ENCODE peak calls at places on chromosomes 1 and 21, in six cellular contexts. O, G, H, Z, M and A are unnamed samples. For H3K4me1, the result is how much of the 10 kb centered on the place peaks cover.

GRCh38 chr1:31957701-31958674 is 19.8 kb upstream of the PTP4A2 start:
- DNase-seq in O (no peak), G (no peak), H (no peak), Z (no peak), M (no peak), A (no peak)

GRCh38 chr1:210200090-210200736 is 32.4 kb upstream of the SERTAD4 start:
- DNase-seq in O (no peak), G (no peak), H (no peak), Z (no peak), M (no peak), A (peak)

GRCh38 chr1:201268604-201269151 is 14.6 kb upstream of the PKP1 start:
- DNase-seq in O (no peak), G (no peak), H (peak), Z (peak), M (no peak), A (peak)

GRCh38 chr1:78284354-78284753 is 206.4 kb upstream of the PTGFR start:
- DNase-seq in O (peak), G (no peak), H (peak), Z (no peak), M (no peak), A (no peak)

GRCh38 chr1:233664804-233665574 is 51.1 kb downstream of the KCNK1 start:
- DNase-seq in O (no peak), G (no peak), H (no peak), Z (no peak), M (no peak), A (no peak)

GRCh38 chr21:31490471-31490870 is 146.4 kb upstream of the TIAM1 start:
- DNase-seq in O (no peak), G (no peak), H (no peak), Z (no peak), M (no peak), A (no peak)

GRCh38 chr1:3032371-3032862 is 11.2 kb downstream of the ACTRT2 start:
- DNase-seq in O (no peak), G (no peak), H (no peak), Z (no peak), M (no peak), A (no peak)

GRCh38 chr21:45898028-45898350 is 83.6 kb upstream of the COL6A1 start:
- DNase-seq in O (no peak), G (no peak), H (no peak), Z (no peak), M (no peak), A (no peak)

GRCh38 chr1:14970115-14970798 is 183.3 kb upstream of the TMEM51 start:
- DNase-seq in O (peak), G (no peak), H (peak), Z (peak), M (peak), A (peak)

GRCh38 chr1:27504588-27505419 is 14.8 kb upstream of the WASF2 start:
- DNase-seq in O (peak), G (peak), H (peak), Z (peak), M (peak), A (no peak)

GRCh38 chr1:151501474-151501873 is 9.7 kb upstream of the CGN start:
- DNase-seq in O (peak), G (no peak), H (peak), Z (no peak), M (no peak), A (peak)

GRCh38 chr1:240338837-240339236 is 247.2 kb downstream of the FMN2 start:
- DNase-seq in O (no peak), G (no peak), H (no peak), Z (no peak), M (no peak), A (no peak)

GRCh38 chr1:3922851-3923250 is 22.8 kb upstream of the C1orf174 start:
- DNase-seq in O (no peak), G (peak), H (no peak), Z (no peak), M (no peak), A (no peak)

GRCh38 chr1:68826861-68827260 is 330.0 kb upstream of the DEPDC1 start:
- DNase-seq in O (no peak), G (no peak), H (no peak), Z (no peak), M (no peak), A (no peak)

GRCh38 chr1:242784807-242785206 is 260.3 kb upstream of the PLD5 start:
- DNase-seq in O (no peak), G (no peak), H (no peak), Z (no peak), M (no peak), A (no peak)

GRCh38 chr1:90835172-90835660 is 118.1 kb upstream of the BARHL2 start:
- DNase-seq in O (no peak), G (no peak), H (peak), Z (no peak), M (no peak), A (no peak)

GRCh38 chr21:31886896-31887595 is 14.2 kb downstream of the HUNK start:
- DNase-seq in O (no peak), G (no peak), H (peak), Z (no peak), M (no peak), A (no peak)

GRCh38 chr1:103056423-103056822 is 51.9 kb downstream of the COL11A1 start:
- DNase-seq in O (no peak), G (no peak), H (no peak), Z (no peak), M (no peak), A (no peak)

GRCh38 chr21:36949171-36950141 is 17.0 kb downstream of the HLCS start:
- DNase-seq in O (no peak), G (no peak), H (no peak), Z (no peak), M (no peak), A (no peak)

GRCh38 chr1:64616039-64616438 is 128.8 kb upstream of the RAVER2 start:
- DNase-seq in O (no peak), G (no peak), H (no peak), Z (no peak), M (no peak), A (no peak)

GRCh38 chr1:24557711-24558121 is 1.8 kb downstream of the NCMAP start:
- DNase-seq in O (peak), G (no peak), H (no peak), Z (no peak), M (no peak), A (no peak)

GRCh38 chr1:24555591-24556413 is at the start of gene NCMAP:
- DNase-seq in O (peak), G (peak), H (peak), Z (no peak), M (peak), A (peak)

GRCh38 chr1:24554714-24555113 is 1.2 kb upstream of the NCMAP start:
- DNase-seq in O (no peak), G (no peak), H (no peak), Z (no peak), M (no peak), A (no peak)

GRCh38 chr1:24557220-24557619 is 1.3 kb downstream of the NCMAP start:
- DNase-seq in O (no peak), G (no peak), H (no peak), Z (no peak), M (no peak), A (no peak)

DNA sequence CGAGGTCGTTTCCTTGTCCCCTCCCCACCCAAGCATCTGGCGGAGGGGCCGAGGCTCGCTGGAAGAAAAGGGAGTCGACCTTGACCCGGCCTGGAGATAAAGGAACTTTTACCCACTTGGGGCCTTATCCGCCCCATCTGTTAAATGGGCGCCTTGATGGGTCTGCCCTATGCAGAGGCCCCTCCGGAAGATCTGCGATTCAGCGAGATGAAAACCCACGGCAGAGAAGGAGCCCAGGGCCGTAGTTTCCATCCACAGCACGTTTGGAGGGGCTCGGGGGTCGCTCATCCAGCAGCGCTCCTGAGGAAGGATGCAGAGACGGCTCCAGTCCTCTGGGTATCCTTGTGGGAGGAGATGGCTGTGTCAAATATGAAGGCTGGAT is 518 bp downstream of the NCMAP start:
- DNase-seq in O (no peak), G (no peak), H (no peak), Z (no peak), M (no peak), A (no peak)
- H3K4me3 ChIP-seq in O (peak), G (peak), H (no peak), Z (no peak), M (peak), A (peak)

DNA sequence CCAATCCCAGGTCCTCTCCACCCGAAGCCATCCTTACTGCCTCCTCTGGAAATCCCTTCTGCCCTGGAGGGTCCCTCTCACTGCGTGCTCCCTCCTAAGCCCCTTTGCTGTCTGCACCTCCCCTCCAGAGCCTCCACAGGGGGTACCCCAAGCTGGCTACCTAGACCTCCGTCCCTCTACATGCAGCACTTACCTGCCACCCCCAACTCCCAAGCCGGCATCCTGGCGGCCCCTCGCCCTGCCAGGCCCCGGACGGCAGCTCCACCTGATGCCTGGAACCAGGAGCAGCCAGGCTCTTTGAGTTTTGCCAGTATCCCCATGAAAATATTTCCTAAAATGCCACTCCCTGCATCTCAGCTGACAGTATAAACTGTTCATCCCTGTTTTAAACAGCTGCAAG is 4.1 kb downstream of the PRDM15 start:
- DNase-seq in O (no peak), G (no peak), H (no peak), Z (no peak), M (no peak), A (no peak)
- H3K4me1 ChIP-seq in O (under half), G (under half), H (under half), Z (under half), M (under half), A (under half)

DNA sequence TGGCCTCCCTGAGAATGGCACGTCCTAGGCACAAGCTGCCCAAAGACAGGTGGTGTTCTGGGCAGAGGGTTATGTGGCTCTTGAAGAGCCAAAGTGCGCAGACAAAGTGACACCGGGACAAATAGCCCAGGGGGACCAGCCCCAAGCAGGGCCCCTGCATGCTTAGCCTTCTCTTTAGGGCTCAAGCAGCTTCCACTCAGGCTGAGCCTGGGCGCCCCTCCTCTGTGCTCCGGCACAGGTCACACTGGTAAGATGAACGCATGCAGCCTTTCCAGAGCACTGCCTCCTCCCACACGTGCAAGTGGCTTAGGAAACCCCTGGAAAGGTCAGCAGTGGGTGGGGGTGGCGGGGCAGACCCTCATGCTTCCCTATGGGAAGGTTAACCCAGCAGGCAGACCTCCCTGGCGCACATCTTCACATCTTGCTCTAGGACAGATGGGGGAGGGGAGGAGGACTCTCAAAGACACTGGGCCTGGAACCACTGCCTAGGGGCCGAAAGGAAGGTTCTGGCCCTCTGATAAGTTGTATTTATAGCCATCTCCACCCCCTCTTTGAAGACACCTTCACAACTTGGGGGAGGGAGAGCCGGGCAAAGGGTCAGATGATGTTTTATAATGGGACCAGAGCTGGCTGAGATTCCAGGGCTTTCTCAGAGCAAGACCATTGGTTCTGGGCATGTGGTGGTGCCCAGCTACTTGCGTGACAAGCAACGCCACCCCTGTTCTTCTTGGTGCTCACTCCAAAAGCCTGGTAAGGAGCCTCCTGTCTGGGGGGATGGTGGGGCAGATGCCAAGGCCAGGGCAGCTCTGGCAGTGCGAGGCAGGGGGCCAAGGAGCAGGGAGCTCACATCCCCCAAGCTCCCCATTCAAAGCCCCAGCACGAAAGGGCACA is 5.5 kb downstream of the KLHL21 start:
- DNase-seq in O (no peak), G (no peak), H (no peak), Z (no peak), M (no peak), A (no peak)
- H3K4me3 ChIP-seq in O (no peak), G (no peak), H (no peak), Z (no peak), M (no peak), A (no peak)

GRCh38 chr1:110390096-110390495 is 730 bp downstream of the SLC16A4 start:
- DNase-seq in O (no peak), G (peak), H (peak), Z (peak), M (peak), A (no peak)
- H3K4me1 ChIP-seq in O (under half), G (under half), H (half or more), Z (under half), M (under half), A (under half)